ENCODE peak calls at places on chromosome 18, in four cellular contexts. Q is HepG2, R is GM12878, D is WTC11. X is an unnamed sample.

GRCh38 chr18:27985800-27986199 is 191.1 kb downstream of the CDH2 start:
- DNase-seq in Q (no peak), R (no peak), D (peak), X (no peak)

GRCh38 chr18:13514558-13514957 is 211.8 kb downstream of the FAM210A start:
- DNase-seq in Q (no peak), R (no peak), D (no peak), X (no peak)

GRCh38 chr18:4510709-4511108 is 55.6 kb upstream of the DLGAP1 start:
- DNase-seq in Q (no peak), R (no peak), D (no peak), X (no peak)

GRCh38 chr18:32922951-32923430 is 150.2 kb upstream of the KLHL14 start:
- DNase-seq in Q (no peak), R (no peak), D (no peak), X (no peak)

GRCh38 chr18:45806226-45806625 is 19.2 kb upstream of the SIGLEC15 start:
- DNase-seq in Q (no peak), R (no peak), D (no peak), X (no peak)

GRCh38 chr18:74063023-74063422 is 84.6 kb downstream of the FBXO15 start:
- DNase-seq in Q (no peak), R (no peak), D (no peak), X (peak)

GRCh38 chr18:24514439-24514838 is 54.0 kb downstream of the HRH4 start:
- DNase-seq in Q (peak), R (no peak), D (no peak), X (peak)

GRCh38 chr18:13387856-13388548 is 169.4 kb downstream of the LDLRAD4 start:
- DNase-seq in Q (no peak), R (no peak), D (no peak), X (no peak)

GRCh38 chr18:8696749-8697211 is 8.6 kb upstream of the MTCL1 start:
- DNase-seq in Q (peak), R (no peak), D (peak), X (peak)

GRCh38 chr18:5395860-5396448 is 100.4 kb upstream of the ZBTB14 start:
- DNase-seq in Q (no peak), R (no peak), D (no peak), X (no peak)

GRCh38 chr18:35409921-35410320 is 32.8 kb upstream of the ZNF396 start:
- DNase-seq in Q (no peak), R (no peak), D (no peak), X (peak)

GRCh38 chr18:35408843-35409261 is 31.7 kb upstream of the ZNF396 start:
- DNase-seq in Q (peak), R (no peak), D (no peak), X (no peak)

GRCh38 chr18:35410561-35410960 is 33.4 kb upstream of the ZNF396 start:
- DNase-seq in Q (no peak), R (no peak), D (no peak), X (no peak)

GRCh38 chr18:35406666-35407065 is 29.5 kb upstream of the ZNF396 start:
- DNase-seq in Q (no peak), R (no peak), D (no peak), X (no peak)

GRCh38 chr18:35407871-35408481 is 30.8 kb upstream of the ZNF396 start:
- DNase-seq in Q (peak), R (no peak), D (no peak), X (peak)
- TF ChIP-seq NR2C2 in Q (no peak), R (no peak), D (no peak), X (no peak)

GRCh38 chr18:78814321-78814720 is 165.3 kb upstream of the SALL3 start:
- DNase-seq in Q (peak), R (no peak), D (no peak), X (no peak)
- TF ChIP-seq NR2C2 in Q (no peak), R (no peak), D (no peak), X (no peak)

DNA sequence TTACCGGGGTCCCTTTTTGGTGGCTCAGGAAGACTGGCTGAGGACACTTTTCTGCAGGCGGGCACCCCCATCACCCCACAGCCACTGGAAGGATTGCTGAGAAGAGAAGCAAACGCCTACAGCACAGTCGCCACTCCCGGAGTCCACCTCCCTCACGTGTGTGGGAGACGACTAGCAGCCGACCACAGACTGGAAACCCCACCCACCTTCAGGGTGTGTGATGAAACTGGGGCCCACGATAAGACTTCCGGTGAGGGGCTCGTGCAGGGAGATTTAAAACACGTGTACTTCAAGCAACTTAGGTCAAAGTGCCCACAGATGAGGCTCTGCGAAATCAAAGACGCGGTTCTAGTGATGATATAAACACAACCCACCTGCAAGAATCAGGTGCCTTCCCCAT is 26.3 kb downstream of the MBP start:
- DNase-seq in Q (no peak), R (no peak), D (no peak), X (peak)
- TF ChIP-seq NR2C2 in Q (no peak), R (no peak), D (no peak), X (no peak)

GRCh38 chr18:48894799-48895346 is 55.9 kb downstream of the SMAD7 start:
- DNase-seq in Q (no peak), R (no peak), D (no peak), X (no peak)

GRCh38 chr18:48898521-48898920 is 52.2 kb downstream of the SMAD7 start:
- DNase-seq in Q (no peak), R (no peak), D (no peak), X (no peak)

GRCh38 chr18:48897531-48897930 is 53.2 kb downstream of the SMAD7 start:
- DNase-seq in Q (no peak), R (no peak), D (no peak), X (no peak)

GRCh38 chr18:48896326-48896874 is 54.4 kb downstream of the SMAD7 start:
- DNase-seq in Q (no peak), R (no peak), D (no peak), X (no peak)

GRCh38 chr18:48896875-48897511 is 53.8 kb downstream of the SMAD7 start:
- DNase-seq in Q (peak), R (peak), D (peak), X (peak)
- TF ChIP-seq NR2C2 in Q (peak), R (no peak), D (no peak), X (no peak)

GRCh38 chr18:35415511-35416427 is 38.6 kb upstream of the ZNF396 start:
- DNase-seq in Q (no peak), R (no peak), D (no peak), X (no peak)
- TF ChIP-seq NR2C2 in Q (no peak), R (no peak), D (no peak), X (no peak)

GRCh38 chr18:12287131-12287681 is 20.8 kb upstream of the TUBB6 start:
- DNase-seq in Q (no peak), R (no peak), D (peak), X (no peak)
- TF ChIP-seq NR2C2 in Q (no peak), R (no peak), D (no peak), X (no peak)

X was measured in K562.